ENCODE peak calls at places on chromosomes 16 and 17, in nine cellular contexts. One of them, this sample, is unnamed.

GRCh38 chr17:41773731-41774193 is 12.7 kb downstream of the JUP start:
- DNase-seq in fibroblast of lung: no peak
- DNase-seq in IMR-90: peak; percentile 23
- DNase-seq in tibial artery: no peak
- DNase-seq in CD4-positive, alpha-beta memory T cell: no peak
- DNase-seq in endodermal cell: no peak
- DNase-seq in right cardiac atrium: peak; percentile 50
- DNase-seq in mammary epithelial cell: peak; percentile 74
- DNase-seq in A549: no peak
- DNase-seq in this sample: no peak

GRCh38 chr17:43591750-43592562 is 45.8 kb upstream of the ETV4 start:
- DNase-seq in fibroblast of lung: peak; percentile 93
- DNase-seq in IMR-90: peak; percentile 92
- DNase-seq in tibial artery: peak; percentile 77
- DNase-seq in CD4-positive, alpha-beta memory T cell: no peak
- DNase-seq in endodermal cell: no peak
- DNase-seq in right cardiac atrium: peak; percentile 94
- DNase-seq in mammary epithelial cell: peak; percentile 35
- DNase-seq in A549: no peak
- DNase-seq in this sample: no peak

GRCh38 chr17:29733151-29733550 is 110.4 kb upstream of the CORO6 start:
- DNase-seq in fibroblast of lung: no peak
- DNase-seq in IMR-90: peak; percentile 42
- DNase-seq in tibial artery: no peak
- DNase-seq in CD4-positive, alpha-beta memory T cell: no peak
- DNase-seq in endodermal cell: no peak
- DNase-seq in right cardiac atrium: no peak
- DNase-seq in mammary epithelial cell: peak; percentile 63
- DNase-seq in A549: peak; percentile 22
- DNase-seq in this sample: no peak

GRCh38 chr17:8838551-8839095 is 28.9 kb downstream of the PIK3R6 start:
- DNase-seq in fibroblast of lung: no peak
- DNase-seq in IMR-90: no peak
- DNase-seq in tibial artery: no peak
- DNase-seq in CD4-positive, alpha-beta memory T cell: no peak
- DNase-seq in endodermal cell: peak; percentile 43
- DNase-seq in right cardiac atrium: no peak
- DNase-seq in mammary epithelial cell: no peak
- DNase-seq in A549: no peak
- DNase-seq in this sample: no peak

GRCh38 chr17:29384901-29385300 is 5.3 kb upstream of the TAOK1 start:
- DNase-seq in fibroblast of lung: no peak
- DNase-seq in IMR-90: no peak
- DNase-seq in tibial artery: no peak
- DNase-seq in CD4-positive, alpha-beta memory T cell: no peak
- DNase-seq in endodermal cell: no peak
- DNase-seq in right cardiac atrium: no peak
- DNase-seq in mammary epithelial cell: peak; percentile 55
- DNase-seq in A549: peak; percentile 66
- DNase-seq in this sample: no peak

GRCh38 chr16:72110662-72111615 is 17.3 kb downstream of the DHX38 start:
- DNase-seq in fibroblast of lung: no peak
- DNase-seq in IMR-90: no peak
- DNase-seq in tibial artery: no peak
- DNase-seq in CD4-positive, alpha-beta memory T cell: no peak
- DNase-seq in endodermal cell: no peak
- DNase-seq in right cardiac atrium: no peak
- DNase-seq in mammary epithelial cell: no peak
- DNase-seq in A549: no peak
- DNase-seq in this sample: no peak

GRCh38 chr16:9447699-9448098 is 356.3 kb downstream of the HAPSTR1 start:
- DNase-seq in fibroblast of lung: no peak
- DNase-seq in IMR-90: no peak
- DNase-seq in tibial artery: no peak
- DNase-seq in CD4-positive, alpha-beta memory T cell: no peak
- DNase-seq in endodermal cell: no peak
- DNase-seq in right cardiac atrium: no peak
- DNase-seq in mammary epithelial cell: no peak
- DNase-seq in A549: no peak
- DNase-seq in this sample: no peak

GRCh38 chr17:51000835-51001638 is 119.6 kb downstream of the SPAG9 start:
- DNase-seq in fibroblast of lung: peak; percentile 66
- DNase-seq in IMR-90: peak; percentile 78
- DNase-seq in tibial artery: no peak
- DNase-seq in CD4-positive, alpha-beta memory T cell: peak; percentile 63
- DNase-seq in endodermal cell: no peak
- DNase-seq in right cardiac atrium: no peak
- DNase-seq in mammary epithelial cell: peak; percentile 44
- DNase-seq in A549: peak; percentile 78
- DNase-seq in this sample: no peak

GRCh38 chr17:41625602-41626001 is 1.2 kb upstream of the KRT17 start:
- DNase-seq in fibroblast of lung: peak; percentile 56
- DNase-seq in IMR-90: no peak
- DNase-seq in tibial artery: no peak
- DNase-seq in CD4-positive, alpha-beta memory T cell: no peak
- DNase-seq in endodermal cell: peak; percentile 52
- DNase-seq in right cardiac atrium: no peak
- DNase-seq in mammary epithelial cell: peak; percentile 93
- DNase-seq in A549: peak; percentile 33
- DNase-seq in this sample: no peak

GRCh38 chr16:86577314-86577971 is 906 bp upstream of the FOXL1 start:
- DNase-seq in fibroblast of lung: peak; percentile 80
- DNase-seq in IMR-90: peak; percentile 96
- DNase-seq in tibial artery: no peak
- DNase-seq in CD4-positive, alpha-beta memory T cell: no peak
- DNase-seq in endodermal cell: peak; percentile 68
- DNase-seq in right cardiac atrium: no peak
- DNase-seq in mammary epithelial cell: no peak
- DNase-seq in A549: no peak
- DNase-seq in this sample: no peak

GRCh38 chr17:39719563-39719962 is 10.8 kb downstream of the MIEN1 start:
- DNase-seq in fibroblast of lung: no peak
- DNase-seq in IMR-90: no peak
- DNase-seq in tibial artery: no peak
- DNase-seq in CD4-positive, alpha-beta memory T cell: no peak
- DNase-seq in endodermal cell: no peak
- DNase-seq in right cardiac atrium: no peak
- DNase-seq in mammary epithelial cell: no peak
- DNase-seq in A549: no peak
- DNase-seq in this sample: no peak

GRCh38 chr16:70495425-70496182 is 27.8 kb downstream of the COG4 start:
- DNase-seq in fibroblast of lung: no peak
- DNase-seq in IMR-90: no peak
- DNase-seq in tibial artery: no peak
- DNase-seq in CD4-positive, alpha-beta memory T cell: no peak
- DNase-seq in endodermal cell: no peak
- DNase-seq in right cardiac atrium: no peak
- DNase-seq in mammary epithelial cell: no peak
- DNase-seq in A549: no peak
- DNase-seq in this sample: peak; percentile 77

GRCh38 chr16:89024546-89024945 is 47.5 kb upstream of the CBFA2T3 start:
- DNase-seq in fibroblast of lung: no peak
- DNase-seq in IMR-90: no peak
- DNase-seq in tibial artery: no peak
- DNase-seq in CD4-positive, alpha-beta memory T cell: no peak
- DNase-seq in endodermal cell: no peak
- DNase-seq in right cardiac atrium: no peak
- DNase-seq in mammary epithelial cell: no peak
- DNase-seq in A549: no peak
- DNase-seq in this sample: no peak

GRCh38 chr16:80526418-80527061 is 14.3 kb upstream of the DYNLRB2 start:
- DNase-seq in fibroblast of lung: peak; percentile 50
- DNase-seq in IMR-90: peak; percentile 55
- DNase-seq in tibial artery: no peak
- DNase-seq in CD4-positive, alpha-beta memory T cell: peak; percentile 53
- DNase-seq in endodermal cell: peak; percentile 82
- DNase-seq in right cardiac atrium: peak; percentile 52
- DNase-seq in mammary epithelial cell: peak; percentile 43
- DNase-seq in A549: peak; percentile 62
- DNase-seq in this sample: peak; percentile 6

GRCh38 chr16:57976331-57976796 is 5.4 kb upstream of the CNGB1 start:
- DNase-seq in fibroblast of lung: peak; percentile 35
- DNase-seq in IMR-90: no peak
- DNase-seq in tibial artery: no peak
- DNase-seq in CD4-positive, alpha-beta memory T cell: no peak
- DNase-seq in endodermal cell: no peak
- DNase-seq in right cardiac atrium: no peak
- DNase-seq in mammary epithelial cell: peak; percentile 72
- DNase-seq in A549: no peak
- DNase-seq in this sample: no peak

GRCh38 chr17:48610282-48611211 is at the start of gene HOXB7:
- DNase-seq in fibroblast of lung: no peak
- DNase-seq in IMR-90: peak; percentile 62
- DNase-seq in tibial artery: peak; percentile 54
- DNase-seq in CD4-positive, alpha-beta memory T cell: no peak
- DNase-seq in endodermal cell: peak; percentile 85
- DNase-seq in right cardiac atrium: peak; percentile 79
- DNase-seq in mammary epithelial cell: no peak
- DNase-seq in A549: peak; percentile 75
- DNase-seq in this sample: peak; percentile 78

GRCh38 chr17:70084476-70084875 is 9.5 kb downstream of the KCNJ16 start:
- DNase-seq in fibroblast of lung: peak; percentile 24
- DNase-seq in IMR-90: peak; percentile 29
- DNase-seq in tibial artery: no peak
- DNase-seq in CD4-positive, alpha-beta memory T cell: no peak
- DNase-seq in endodermal cell: no peak
- DNase-seq in right cardiac atrium: no peak
- DNase-seq in mammary epithelial cell: no peak
- DNase-seq in A549: no peak
- DNase-seq in this sample: no peak

GRCh38 chr17:42672038-42672437 is 4.8 kb downstream of the PLEKHH3 start:
- DNase-seq in fibroblast of lung: no peak
- DNase-seq in IMR-90: no peak
- DNase-seq in tibial artery: no peak
- DNase-seq in CD4-positive, alpha-beta memory T cell: no peak
- DNase-seq in endodermal cell: peak; percentile 81
- DNase-seq in right cardiac atrium: peak; percentile 64
- DNase-seq in mammary epithelial cell: peak; percentile 39
- DNase-seq in A549: no peak
- DNase-seq in this sample: peak; percentile 42

GRCh38 chr16:68345351-68345810 is 34.6 kb downstream of the PRMT7 start:
- DNase-seq in fibroblast of lung: peak; percentile 48
- DNase-seq in IMR-90: peak; percentile 2
- DNase-seq in tibial artery: no peak
- DNase-seq in CD4-positive, alpha-beta memory T cell: no peak
- DNase-seq in endodermal cell: no peak
- DNase-seq in right cardiac atrium: no peak
- DNase-seq in mammary epithelial cell: no peak
- DNase-seq in A549: no peak
- DNase-seq in this sample: no peak

GRCh38 chr17:55872374-55872773 is 121.5 kb downstream of the PCTP start:
- DNase-seq in fibroblast of lung: no peak
- DNase-seq in IMR-90: no peak
- DNase-seq in tibial artery: no peak
- DNase-seq in CD4-positive, alpha-beta memory T cell: no peak
- DNase-seq in endodermal cell: no peak
- DNase-seq in right cardiac atrium: no peak
- DNase-seq in mammary epithelial cell: no peak
- DNase-seq in A549: no peak
- DNase-seq in this sample: no peak

GRCh38 chr16:67608367-67608766 is 36.6 kb upstream of the CARMIL2 start:
- DNase-seq in fibroblast of lung: no peak
- DNase-seq in IMR-90: peak; percentile 12
- DNase-seq in tibial artery: no peak
- DNase-seq in CD4-positive, alpha-beta memory T cell: no peak
- DNase-seq in endodermal cell: no peak
- DNase-seq in right cardiac atrium: no peak
- DNase-seq in mammary epithelial cell: no peak
- DNase-seq in A549: no peak
- DNase-seq in this sample: no peak

GRCh38 chr17:67689534-67690177 is 28.1 kb upstream of the NOL11 start:
- DNase-seq in fibroblast of lung: peak; percentile 48
- DNase-seq in IMR-90: peak; percentile 66
- DNase-seq in tibial artery: peak; percentile 51
- DNase-seq in CD4-positive, alpha-beta memory T cell: peak; percentile 60
- DNase-seq in endodermal cell: peak; percentile 70
- DNase-seq in right cardiac atrium: no peak
- DNase-seq in mammary epithelial cell: peak; percentile 42
- DNase-seq in A549: peak; percentile 69
- DNase-seq in this sample: peak; percentile 55

DNA sequence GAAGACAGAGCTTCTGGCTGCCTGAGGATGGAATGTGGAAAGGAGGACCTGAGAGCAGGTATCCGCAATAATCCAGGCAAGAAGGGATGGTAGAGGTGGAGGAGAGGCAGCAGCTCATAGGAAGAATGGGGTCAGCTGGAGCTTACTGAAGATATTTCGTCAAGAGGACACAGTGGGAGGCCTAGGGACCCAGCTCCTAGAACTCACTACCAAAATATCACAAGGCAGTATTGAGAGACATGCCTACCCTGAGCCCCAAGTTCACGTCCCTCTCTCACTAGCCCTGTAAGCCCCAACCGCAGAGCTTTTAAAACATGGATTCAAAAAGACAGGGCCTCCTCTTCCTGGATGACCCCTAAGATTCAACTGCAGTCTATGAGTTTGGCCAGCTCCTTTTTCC is 14.2 kb upstream of the CCL8 start:
- DNase-seq in fibroblast of lung: no peak
- DNase-seq in IMR-90: no peak
- DNase-seq in tibial artery: no peak
- DNase-seq in CD4-positive, alpha-beta memory T cell: no peak
- DNase-seq in endodermal cell: no peak
- DNase-seq in right cardiac atrium: no peak
- DNase-seq in mammary epithelial cell: no peak
- DNase-seq in A549: no peak
- DNase-seq in this sample: no peak
- H3K27ac ChIP-seq in fibroblast of lung: no peak overlapping the region
- H3K27ac ChIP-seq in IMR-90: no peak overlapping the region
- H3K27ac ChIP-seq in tibial artery: no peak overlapping the region
- H3K27ac ChIP-seq in CD4-positive, alpha-beta memory T cell: no peak overlapping the region
- H3K27ac ChIP-seq in endodermal cell: no peak overlapping the region
- H3K27ac ChIP-seq in right cardiac atrium: no peak overlapping the region
- H3K27ac ChIP-seq in mammary epithelial cell: no peak overlapping the region
- H3K27ac ChIP-seq in A549: no peak overlapping the region
- H3K27ac ChIP-seq in this sample: no peak overlapping the region

GRCh38 chr17:10614536-10615155 is 42.5 kb downstream of the MYH3 start:
- DNase-seq in fibroblast of lung: peak; percentile 17
- DNase-seq in IMR-90: peak; percentile 51
- DNase-seq in tibial artery: peak; percentile 45
- DNase-seq in CD4-positive, alpha-beta memory T cell: no peak
- DNase-seq in endodermal cell: peak; percentile 96
- DNase-seq in right cardiac atrium: no peak
- DNase-seq in mammary epithelial cell: peak; percentile 18
- DNase-seq in A549: peak; percentile 61
- DNase-seq in this sample: peak; percentile 71
- H3K4me3 ChIP-seq in fibroblast of lung: no peak overlapping the region
- H3K4me3 ChIP-seq in IMR-90: no peak overlapping the region
- H3K4me3 ChIP-seq in tibial artery: no peak overlapping the region
- H3K4me3 ChIP-seq in CD4-positive, alpha-beta memory T cell: no peak overlapping the region
- H3K4me3 ChIP-seq in endodermal cell: no peak overlapping the region
- H3K4me3 ChIP-seq in right cardiac atrium: no peak overlapping the region
- H3K4me3 ChIP-seq in mammary epithelial cell: no peak overlapping the region
- H3K4me3 ChIP-seq in A549: no peak overlapping the region
- H3K4me3 ChIP-seq in this sample: no peak overlapping the region

GRCh38 chr17:81346908-81347349 is 48.3 kb upstream of the BAHCC1 start:
- DNase-seq in fibroblast of lung: no peak
- DNase-seq in IMR-90: no peak
- DNase-seq in tibial artery: peak; percentile 22
- DNase-seq in CD4-positive, alpha-beta memory T cell: no peak
- DNase-seq in endodermal cell: no peak
- DNase-seq in right cardiac atrium: no peak
- DNase-seq in mammary epithelial cell: no peak
- DNase-seq in A549: no peak
- DNase-seq in this sample: no peak
- H3K27ac ChIP-seq in fibroblast of lung: no peak overlapping the region
- H3K27ac ChIP-seq in IMR-90: peak overlapping the region; percentile 78
- H3K27ac ChIP-seq in tibial artery: peak overlapping the region; percentile 86
- H3K27ac ChIP-seq in CD4-positive, alpha-beta memory T cell: no peak overlapping the region
- H3K27ac ChIP-seq in endodermal cell: peak overlapping the region; percentile 81
- H3K27ac ChIP-seq in right cardiac atrium: no peak overlapping the region
- H3K27ac ChIP-seq in mammary epithelial cell: no peak overlapping the region
- H3K27ac ChIP-seq in A549: peak overlapping the region; percentile 78
- H3K27ac ChIP-seq in this sample: peak overlapping the region; percentile 86

GRCh38 chr17:77189148-77189547 is 48.4 kb downstream of the SEC14L1 start:
- DNase-seq in fibroblast of lung: no peak
- DNase-seq in IMR-90: no peak
- DNase-seq in tibial artery: no peak
- DNase-seq in CD4-positive, alpha-beta memory T cell: no peak
- DNase-seq in endodermal cell: no peak
- DNase-seq in right cardiac atrium: no peak
- DNase-seq in mammary epithelial cell: no peak
- DNase-seq in A549: no peak
- DNase-seq in this sample: no peak
- H3K4me3 ChIP-seq in fibroblast of lung: no peak overlapping the region
- H3K4me3 ChIP-seq in IMR-90: no peak overlapping the region
- H3K4me3 ChIP-seq in tibial artery: no peak overlapping the region
- H3K4me3 ChIP-seq in CD4-positive, alpha-beta memory T cell: no peak overlapping the region
- H3K4me3 ChIP-seq in endodermal cell: no peak overlapping the region
- H3K4me3 ChIP-seq in right cardiac atrium: no peak overlapping the region
- H3K4me3 ChIP-seq in mammary epithelial cell: no peak overlapping the region
- H3K4me3 ChIP-seq in A549: no peak overlapping the region
- H3K4me3 ChIP-seq in this sample: no peak overlapping the region